ENCODE peak calls at places on chromosome 14, in four cellular contexts. M, F, N and R are unnamed samples.
A peak's percentile ranks its signal among the peaks of the same experiment; 100 is the strongest.

GRCh38 chr14:76015191-76015590 is 29.6 kb downstream of the IFT43 start:
- DNase-seq in M (no peak), F (no peak), N (no peak), R (no peak)

GRCh38 chr14:49553106-49553505 is 33.1 kb downstream of the RPS29 start:
- DNase-seq in M (no peak), F (no peak), N (no peak), R (no peak)

GRCh38 chr14:35883677-35884293 is 57.6 kb downstream of the BRMS1L start:
- DNase-seq in M (peak; percentile 36), F (no peak), N (peak; percentile 28), R (peak; percentile 27)

GRCh38 chr14:41498959-41499358 is 107.7 kb upstream of the LRFN5 start:
- DNase-seq in M (no peak), F (no peak), N (no peak), R (no peak)

GRCh38 chr14:91284791-91285548 is 40.5 kb upstream of the GPR68 start:
- DNase-seq in M (peak; percentile 67), F (no peak), N (peak; percentile 21), R (no peak)

GRCh38 chr14:56592746-56593544 is 13.3 kb downstream of the TMEM260 start:
- DNase-seq in M (no peak), F (no peak), N (no peak), R (no peak)

GRCh38 chr14:32512813-32513212 is 183.7 kb downstream of the AKAP6 start:
- DNase-seq in M (no peak), F (no peak), N (no peak), R (no peak)

GRCh38 chr14:26200675-26201074 is 397.2 kb downstream of the NOVA1 start:
- DNase-seq in M (peak; percentile 3), F (no peak), N (peak; percentile 11), R (no peak)

GRCh38 chr14:39369029-39369428 is 63.2 kb downstream of the FBXO33 start:
- DNase-seq in M (no peak), F (no peak), N (no peak), R (no peak)

GRCh38 chr14:51473808-51474207 is 177.9 kb upstream of the FRMD6 start:
- DNase-seq in M (peak; percentile 85), F (no peak), N (peak; percentile 31), R (no peak)

GRCh38 chr14:93797536-93797935 is 9.3 kb upstream of the PRIMA1 start:
- DNase-seq in M (no peak), F (no peak), N (no peak), R (no peak)

GRCh38 chr14:92040431-92041040 is 677 bp upstream of the TRIP11 start:
- DNase-seq in M (peak; percentile 65), F (peak; percentile 60), N (peak; percentile 16), R (no peak)

GRCh38 chr14:59482471-59483331 is 1.5 kb downstream of the L3HYPDH start:
- DNase-seq in M (peak; percentile 97), F (no peak), N (peak; percentile 82), R (peak; percentile 51)

GRCh38 chr14:104389326-104390220 is 190.0 kb upstream of the C14orf180 start:
- DNase-seq in M (no peak), F (no peak), N (no peak), R (no peak)

GRCh38 chr14:49940805-49941421 is 48.0 kb downstream of the ARF6 start:
- DNase-seq in M (no peak), F (no peak), N (peak; percentile 50), R (no peak)

GRCh38 chr14:76995279-76996035 is 33.1 kb downstream of the IRF2BPL start:
- DNase-seq in M (no peak), F (no peak), N (no peak), R (no peak)

GRCh38 chr14:106788534-106788933 is 1262.2 kb downstream of the TMEM121 start:
- DNase-seq in M (no peak), F (no peak), N (no peak), R (no peak)

GRCh38 chr14:96445844-96446710 is 54.1 kb downstream of the AK7 start:
- DNase-seq in M (no peak), F (no peak), N (no peak), R (no peak)

GRCh38 chr14:22319526-22320352 is 269.3 kb downstream of the DAD1 start:
- DNase-seq in M (peak; percentile 64), F (no peak), N (peak; percentile 38), R (no peak)

GRCh38 chr14:86797075-86797351 is 1196.0 kb downstream of the GALC start:
- DNase-seq in M (no peak), F (no peak), N (no peak), R (no peak)